ENCODE peak calls at places on chromosomes 16 and 17, in four cellular contexts. One of them, this sample, is unnamed.

GRCh38 chr17:50386451-50386994 is 10.8 kb downstream of the LRRC59 start:
- DNase-seq in kidney: no peak
- DNase-seq in CD8-positive, alpha-beta T cell: no peak
- DNase-seq in Panc1: no peak
- DNase-seq in this sample: no peak

GRCh38 chr17:80421381-80422090 is 6.6 kb downstream of the ENDOV start:
- DNase-seq in kidney: peak
- DNase-seq in CD8-positive, alpha-beta T cell: no peak
- DNase-seq in Panc1: no peak
- DNase-seq in this sample: no peak

GRCh38 chr16:29820271-29820701 is at the start of gene MVP:
- DNase-seq in kidney: peak
- DNase-seq in CD8-positive, alpha-beta T cell: peak
- DNase-seq in Panc1: no peak
- DNase-seq in this sample: no peak

GRCh38 chr16:4917117-4917516 is 19.8 kb downstream of the PPL start:
- DNase-seq in kidney: no peak
- DNase-seq in CD8-positive, alpha-beta T cell: no peak
- DNase-seq in Panc1: no peak
- DNase-seq in this sample: no peak

GRCh38 chr17:39674702-39675389 is 6.6 kb downstream of the PNMT start:
- DNase-seq in kidney: peak
- DNase-seq in CD8-positive, alpha-beta T cell: no peak
- DNase-seq in Panc1: no peak
- DNase-seq in this sample: no peak

GRCh38 chr16:72952404-72953301 is 95.3 kb downstream of the ZFHX3 start:
- DNase-seq in kidney: no peak
- DNase-seq in CD8-positive, alpha-beta T cell: no peak
- DNase-seq in Panc1: no peak
- DNase-seq in this sample: no peak

GRCh38 chr16:89363621-89364393 is 126.6 kb downstream of the ANKRD11 start:
- DNase-seq in kidney: peak
- DNase-seq in CD8-positive, alpha-beta T cell: peak
- DNase-seq in Panc1: no peak
- DNase-seq in this sample: no peak

GRCh38 chr17:76383645-76384221 is 676 bp upstream of the SPHK1 start:
- DNase-seq in kidney: peak
- DNase-seq in CD8-positive, alpha-beta T cell: peak
- DNase-seq in Panc1: no peak
- DNase-seq in this sample: no peak

GRCh38 chr17:15928286-15928785 is 16.6 kb upstream of the ADORA2B start:
- DNase-seq in kidney: peak
- DNase-seq in CD8-positive, alpha-beta T cell: no peak
- DNase-seq in Panc1: no peak
- DNase-seq in this sample: no peak
- TF ChIP-seq CTCF in kidney: no peak
- TF ChIP-seq CTCF in CD8-positive, alpha-beta T cell: no peak
- TF ChIP-seq CTCF in Panc1: no peak
- TF ChIP-seq CTCF in this sample: no peak

GRCh38 chr17:74424658-74425057 is 7.2 kb upstream of the GPRC5C start:
- DNase-seq in kidney: no peak
- DNase-seq in CD8-positive, alpha-beta T cell: no peak
- DNase-seq in Panc1: no peak
- DNase-seq in this sample: no peak

GRCh38 chr17:74427763-74428153 is 4.1 kb upstream of the GPRC5C start:
- DNase-seq in kidney: no peak
- DNase-seq in CD8-positive, alpha-beta T cell: no peak
- DNase-seq in Panc1: no peak
- DNase-seq in this sample: no peak

GRCh38 chr17:74426551-74427047 is 5.3 kb upstream of the GPRC5C start:
- DNase-seq in kidney: no peak
- DNase-seq in CD8-positive, alpha-beta T cell: no peak
- DNase-seq in Panc1: no peak
- DNase-seq in this sample: no peak

GRCh38 chr17:74427048-74427762 is 4.7 kb upstream of the GPRC5C start:
- DNase-seq in kidney: peak
- DNase-seq in CD8-positive, alpha-beta T cell: no peak
- DNase-seq in Panc1: no peak
- DNase-seq in this sample: no peak

DNA sequence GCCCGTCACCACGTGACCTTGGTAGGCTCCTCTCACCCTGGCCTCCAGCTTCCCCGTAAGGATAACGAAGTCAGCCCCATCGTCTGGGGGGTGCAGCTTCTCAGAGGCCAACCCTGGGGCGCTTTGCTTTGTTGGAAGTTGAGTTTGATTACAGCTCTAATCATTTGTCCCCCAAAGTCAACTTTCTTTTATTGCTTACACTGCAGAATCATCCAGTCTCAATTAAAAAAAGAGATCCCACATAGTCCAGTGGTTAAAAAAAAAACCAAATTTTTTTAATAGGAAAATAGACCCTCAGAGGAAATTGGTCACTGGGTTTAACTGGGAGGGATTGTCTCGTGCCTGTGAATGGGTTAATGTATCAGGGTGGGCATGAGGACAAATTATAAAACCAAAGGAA is 7.8 kb upstream of the GPRC5C start:
- DNase-seq in kidney: no peak
- DNase-seq in CD8-positive, alpha-beta T cell: no peak
- DNase-seq in Panc1: no peak
- DNase-seq in this sample: no peak
- TF ChIP-seq CTCF in kidney: no peak
- TF ChIP-seq CTCF in CD8-positive, alpha-beta T cell: no peak
- TF ChIP-seq CTCF in Panc1: no peak
- TF ChIP-seq CTCF in this sample: no peak

GRCh38 chr16:84212631-84213030 is 21.7 kb downstream of the ADAD2 start:
- DNase-seq in kidney: no peak
- DNase-seq in CD8-positive, alpha-beta T cell: no peak
- DNase-seq in Panc1: no peak
- DNase-seq in this sample: no peak

GRCh38 chr16:84207266-84207665 is 16.3 kb downstream of the ADAD2 start:
- DNase-seq in kidney: no peak
- DNase-seq in CD8-positive, alpha-beta T cell: no peak
- DNase-seq in Panc1: no peak
- DNase-seq in this sample: no peak

GRCh38 chr16:84212154-84212553 is 21.2 kb downstream of the ADAD2 start:
- DNase-seq in kidney: no peak
- DNase-seq in CD8-positive, alpha-beta T cell: no peak
- DNase-seq in Panc1: no peak
- DNase-seq in this sample: no peak

GRCh38 chr16:84207869-84208268 is 16.9 kb downstream of the ADAD2 start:
- DNase-seq in kidney: no peak
- DNase-seq in CD8-positive, alpha-beta T cell: no peak
- DNase-seq in Panc1: no peak
- DNase-seq in this sample: no peak

DNA sequence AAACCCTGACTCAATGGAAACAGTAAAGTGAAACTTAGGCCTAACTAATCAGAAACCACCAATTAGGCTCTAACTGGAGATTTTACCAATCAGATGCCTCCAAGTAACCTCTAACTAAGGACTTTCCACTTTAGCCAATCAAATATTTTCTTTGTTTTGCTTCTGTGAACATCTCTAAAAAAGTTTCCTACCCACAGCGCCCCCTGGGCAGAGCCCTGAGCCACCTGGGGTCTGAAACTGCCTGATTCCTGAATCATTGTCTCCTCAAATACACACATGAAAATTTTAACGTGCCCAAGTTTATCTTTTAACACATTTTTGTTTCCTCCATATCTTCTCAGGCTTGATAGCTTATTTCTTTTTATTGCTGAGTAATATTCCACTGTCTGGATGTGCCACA is 19.0 kb downstream of the ADAD2 start:
- DNase-seq in kidney: no peak
- DNase-seq in CD8-positive, alpha-beta T cell: no peak
- DNase-seq in Panc1: no peak
- DNase-seq in this sample: no peak
- TF ChIP-seq CTCF in kidney: no peak
- TF ChIP-seq CTCF in CD8-positive, alpha-beta T cell: no peak
- TF ChIP-seq CTCF in Panc1: no peak
- TF ChIP-seq CTCF in this sample: no peak

DNA sequence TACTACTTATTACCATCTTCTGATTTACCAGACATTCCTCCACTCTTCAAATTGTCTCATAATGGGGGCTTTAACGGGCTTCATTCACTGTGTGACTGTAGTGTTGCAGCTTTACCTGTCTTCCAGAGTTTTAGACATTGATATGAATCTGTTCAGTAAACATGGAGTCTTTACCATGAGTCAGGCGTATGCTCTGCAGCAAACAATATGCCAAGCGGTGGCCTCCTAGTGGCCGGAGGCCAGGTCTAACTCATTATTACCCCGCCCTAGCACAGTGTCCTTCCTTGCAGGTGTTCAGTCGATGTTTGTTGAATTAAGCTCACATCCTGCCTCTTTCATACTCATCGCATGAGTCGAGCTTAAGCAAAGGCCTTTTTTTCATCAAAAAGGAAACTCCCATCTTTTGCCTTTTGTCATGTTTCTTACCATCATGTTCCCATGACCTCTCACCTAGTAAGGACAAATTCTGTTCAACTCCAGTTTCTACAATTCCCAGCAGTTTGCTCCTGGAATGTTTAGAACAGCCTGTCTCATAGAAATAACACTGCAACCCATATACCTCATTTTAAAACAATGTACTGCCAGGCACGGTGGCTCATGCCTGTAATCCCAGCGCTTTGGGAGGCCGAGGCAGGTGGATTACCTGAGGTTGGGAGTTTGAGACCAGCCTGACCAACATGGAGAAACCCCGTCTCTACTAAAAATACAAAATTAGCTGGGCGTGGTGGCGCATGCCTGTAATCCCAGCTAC is 39.4 kb downstream of the TUBD1 start:
- DNase-seq in kidney: peak
- DNase-seq in CD8-positive, alpha-beta T cell: no peak
- DNase-seq in Panc1: peak
- DNase-seq in this sample: no peak
- TF ChIP-seq CTCF in kidney: peak
- TF ChIP-seq CTCF in CD8-positive, alpha-beta T cell: no peak
- TF ChIP-seq CTCF in Panc1: peak
- TF ChIP-seq CTCF in this sample: no peak